ENCODE peak calls at places on chromosomes 5 and 9, in six cellular contexts. D, O, U, B, E and M are unnamed samples.

GRCh38 chr5:174045470-174046025 is at the start of gene NSG2:
- DNase-seq in U (peak; percentile 60), B (peak; percentile 96), E (peak; percentile 82), O (peak; percentile 90), D (no peak), M (peak; percentile 16)

GRCh38 chr9:137860361-137860760 is 17.2 kb upstream of the CACNA1B start:
- DNase-seq in E (no peak), O (no peak), D (no peak), U (no peak), B (no peak), M (no peak)

GRCh38 chr9:77370064-77370463 is 192.7 kb downstream of the VPS13A start:
- DNase-seq in B (no peak), U (no peak), D (no peak), E (no peak), O (no peak), M (no peak)

GRCh38 chr9:22244141-22245011 is 202.2 kb upstream of the DMRTA1 start:
- DNase-seq in D (no peak), B (peak; percentile 81), E (peak; percentile 78), O (no peak), U (peak; percentile 57), M (peak; percentile 73)

GRCh38 chr5:52794519-52794918 is 6.8 kb downstream of the ITGA1 start:
- DNase-seq in U (no peak), D (no peak), O (no peak), E (no peak), B (no peak), M (peak; percentile 81)

GRCh38 chr5:154087260-154087659 is 48.5 kb downstream of the MFAP3 start:
- DNase-seq in B (peak; percentile 88), U (no peak), E (peak; percentile 63), O (no peak), D (no peak), M (peak; percentile 16)

GRCh38 chr5:82405166-82405565 is 127.0 kb upstream of the RPS23 start:
- DNase-seq in B (no peak), U (no peak), O (no peak), E (peak; percentile 88), D (no peak), M (peak; percentile 71)

GRCh38 chr9:83957029-83957513 is 22.9 kb downstream of the HNRNPK start:
- DNase-seq in U (no peak), D (no peak), B (peak; percentile 57), O (no peak), E (peak; percentile 72), M (peak; percentile 43)

GRCh38 chr5:117738571-117738970 is 1163.9 kb upstream of the SEMA6A start:
- DNase-seq in E (no peak), B (peak; percentile 31), O (no peak), D (no peak), U (no peak), M (no peak)

GRCh38 chr5:1007681-1008450 is 736 bp upstream of the NKD2 start:
- DNase-seq in D (no peak), O (no peak), U (peak; percentile 16), E (no peak), B (no peak), M (no peak)

GRCh38 chr9:129301941-129302340 is 123.9 kb upstream of the IER5L start:
- DNase-seq in B (no peak), E (no peak), O (no peak), D (no peak), U (no peak), M (no peak)

GRCh38 chr5:932628-933250 is 40.1 kb downstream of the TRIP13 start:
- DNase-seq in E (peak; percentile 19), O (no peak), U (no peak), D (no peak), B (no peak), M (peak; percentile 63)

GRCh38 chr5:115735108-115735998 is 81.1 kb downstream of the CDO1 start:
- DNase-seq in O (peak; percentile 47), E (no peak), D (no peak), U (no peak), B (peak; percentile 93), M (no peak)

GRCh38 chr5:72837524-72838096 is 21.1 kb downstream of the TNPO1 start:
- DNase-seq in D (no peak), B (no peak), O (no peak), E (peak; percentile 40), U (no peak), M (no peak)

GRCh38 chr9:124320062-124320973 is 62.6 kb downstream of the NEK6 start:
- DNase-seq in D (peak; percentile 31), O (peak; percentile 27), U (peak; percentile 58), E (peak; percentile 80), B (peak; percentile 81), M (peak; percentile 47)

GRCh38 chr5:1510151-1510561 is 13.6 kb downstream of the LPCAT1 start:
- DNase-seq in U (no peak), O (no peak), E (no peak), D (no peak), B (no peak), M (no peak)

GRCh38 chr5:58002318-58002717 is 457.6 kb downstream of the PLK2 start:
- DNase-seq in O (no peak), B (no peak), U (no peak), E (peak; percentile 4), D (no peak), M (no peak)

GRCh38 chr5:134070648-134070978 is 43.9 kb upstream of the TCF7 start:
- DNase-seq in U (no peak), O (no peak), D (no peak), E (peak; percentile 49), B (peak; percentile 33), M (no peak)

GRCh38 chr9:134854541-134854981 is 26.0 kb upstream of the FCN2 start:
- DNase-seq in U (no peak), B (no peak), D (no peak), O (no peak), E (no peak), M (no peak)

GRCh38 chr9:121505903-121506640 is 6.4 kb upstream of the GGTA1 start:
- DNase-seq in O (no peak), U (no peak), D (no peak), E (peak; percentile 9), B (no peak), M (no peak)

GRCh38 chr9:131669234-131670172 is 70.4 kb downstream of the RAPGEF1 start:
- DNase-seq in U (no peak), O (no peak), D (no peak), E (no peak), B (no peak), M (no peak)

GRCh38 chr5:64149857-64150521 is 15.7 kb upstream of the RNF180 start:
- DNase-seq in D (no peak), O (no peak), E (no peak), B (no peak), U (no peak), M (no peak)

GRCh38 chr9:123354806-123355508 is 1.0 kb upstream of the CRB2 start:
- DNase-seq in E (peak; percentile 36), D (no peak), U (no peak), O (no peak), B (peak; percentile 37), M (no peak)

GRCh38 chr5:87765009-87765408 is 352.3 kb upstream of the CCNH start:
- DNase-seq in B (no peak), O (no peak), U (no peak), D (no peak), E (no peak), M (no peak)

GRCh38 chr5:36558652-36559051 is 47.8 kb upstream of the SLC1A3 start:
- DNase-seq in B (no peak), U (no peak), O (no peak), D (no peak), E (no peak), M (no peak)

GRCh38 chr9:132409828-132410528 is at the start of gene CFAP77:
- DNase-seq in O (peak; percentile 64), D (peak; percentile 22), U (peak; percentile 58), B (peak; percentile 75), E (peak; percentile 79), M (peak; percentile 36)

GRCh38 chr9:94812343-94812742 is 85.8 kb downstream of the AOPEP start:
- DNase-seq in B (no peak), O (no peak), U (no peak), E (peak; percentile 77), D (no peak), M (peak; percentile 39)

GRCh38 chr5:168434746-168435321 is 51.4 kb upstream of the RARS1 start:
- DNase-seq in E (peak; percentile 73), D (no peak), O (no peak), U (no peak), B (no peak), M (peak; percentile 38)

GRCh38 chr5:84163671-84164070 is 221.0 kb downstream of the EDIL3 start:
- DNase-seq in O (no peak), E (no peak), D (no peak), U (no peak), B (no peak), M (no peak)

GRCh38 chr5:130496215-130496614 is 592.0 kb downstream of the CHSY3 start:
- DNase-seq in E (no peak), O (no peak), U (no peak), B (no peak), D (no peak), M (peak; percentile 15)